ENCODE peak calls at places on chromosomes 12 and 14, in eight cellular contexts. One of them, this sample, is unnamed.

GRCh38 chr12:114904254-114905003 is 220.5 kb upstream of the TBX3 start:
- DNase-seq in stimulated activated naive B cell treated with anti-CD40 and anti-IgM and Interleukin-4, amounts not matched to agents 10 μg/mL and 1 μg/mL and 100 μg/mL, for 72 hours: no peak
- DNase-seq in activated naive CD8-positive, alpha-beta T cell treated with anti-CD3 and anti-CD28 coated beads for 36 hours: no peak
- DNase-seq in colonic mucosa: no peak
- DNase-seq in GM03348: no peak
- DNase-seq in cardiac muscle cell: no peak
- DNase-seq in B cell: no peak
- DNase-seq in prostate gland: no peak
- DNase-seq in this sample: no peak

GRCh38 chr14:93868165-93868564 is 59.0 kb upstream of the FAM181A start:
- DNase-seq in GM03348: no peak
- DNase-seq in cardiac muscle cell: no peak
- DNase-seq in stimulated activated naive B cell treated with anti-CD40 and anti-IgM and Interleukin-4, amounts not matched to agents 10 μg/mL and 1 μg/mL and 100 μg/mL, for 72 hours: no peak
- DNase-seq in colonic mucosa: no peak
- DNase-seq in activated naive CD8-positive, alpha-beta T cell treated with anti-CD3 and anti-CD28 coated beads for 36 hours: no peak
- DNase-seq in prostate gland: no peak
- DNase-seq in B cell: no peak
- DNase-seq in this sample: no peak

GRCh38 chr12:129520736-129521135 is 383.1 kb downstream of the TMEM132D start:
- DNase-seq in prostate gland: no peak
- DNase-seq in B cell: no peak
- DNase-seq in colonic mucosa: no peak
- DNase-seq in stimulated activated naive B cell treated with anti-CD40 and anti-IgM and Interleukin-4, amounts not matched to agents 10 μg/mL and 1 μg/mL and 100 μg/mL, for 72 hours: no peak
- DNase-seq in activated naive CD8-positive, alpha-beta T cell treated with anti-CD3 and anti-CD28 coated beads for 36 hours: no peak
- DNase-seq in cardiac muscle cell: no peak
- DNase-seq in GM03348: no peak
- DNase-seq in this sample: no peak

GRCh38 chr14:31927348-31927826 is 149.7 kb upstream of the ARHGAP5 start:
- DNase-seq in colonic mucosa: no peak
- DNase-seq in activated naive CD8-positive, alpha-beta T cell treated with anti-CD3 and anti-CD28 coated beads for 36 hours: no peak
- DNase-seq in cardiac muscle cell: peak
- DNase-seq in GM03348: peak
- DNase-seq in B cell: no peak
- DNase-seq in stimulated activated naive B cell treated with anti-CD40 and anti-IgM and Interleukin-4, amounts not matched to agents 10 μg/mL and 1 μg/mL and 100 μg/mL, for 72 hours: no peak
- DNase-seq in prostate gland: no peak
- DNase-seq in this sample: no peak

GRCh38 chr12:9052610-9053009 is 63.1 kb downstream of the A2M start:
- DNase-seq in B cell: no peak
- DNase-seq in GM03348: no peak
- DNase-seq in activated naive CD8-positive, alpha-beta T cell treated with anti-CD3 and anti-CD28 coated beads for 36 hours: no peak
- DNase-seq in stimulated activated naive B cell treated with anti-CD40 and anti-IgM and Interleukin-4, amounts not matched to agents 10 μg/mL and 1 μg/mL and 100 μg/mL, for 72 hours: no peak
- DNase-seq in colonic mucosa: no peak
- DNase-seq in cardiac muscle cell: no peak
- DNase-seq in prostate gland: no peak
- DNase-seq in this sample: no peak

GRCh38 chr12:107231269-107231668 is 137.9 kb upstream of the CRY1 start:
- DNase-seq in cardiac muscle cell: no peak
- DNase-seq in B cell: no peak
- DNase-seq in GM03348: no peak
- DNase-seq in colonic mucosa: no peak
- DNase-seq in prostate gland: no peak
- DNase-seq in activated naive CD8-positive, alpha-beta T cell treated with anti-CD3 and anti-CD28 coated beads for 36 hours: no peak
- DNase-seq in stimulated activated naive B cell treated with anti-CD40 and anti-IgM and Interleukin-4, amounts not matched to agents 10 μg/mL and 1 μg/mL and 100 μg/mL, for 72 hours: no peak
- DNase-seq in this sample: no peak

GRCh38 chr12:125131958-125132357 is 66.7 kb downstream of the AACS start:
- DNase-seq in B cell: no peak
- DNase-seq in activated naive CD8-positive, alpha-beta T cell treated with anti-CD3 and anti-CD28 coated beads for 36 hours: no peak
- DNase-seq in prostate gland: no peak
- DNase-seq in colonic mucosa: no peak
- DNase-seq in stimulated activated naive B cell treated with anti-CD40 and anti-IgM and Interleukin-4, amounts not matched to agents 10 μg/mL and 1 μg/mL and 100 μg/mL, for 72 hours: no peak
- DNase-seq in cardiac muscle cell: no peak
- DNase-seq in GM03348: no peak
- DNase-seq in this sample: no peak

GRCh38 chr12:108099778-108100177 is 29.3 kb upstream of the WSCD2 start:
- DNase-seq in colonic mucosa: no peak
- DNase-seq in activated naive CD8-positive, alpha-beta T cell treated with anti-CD3 and anti-CD28 coated beads for 36 hours: no peak
- DNase-seq in prostate gland: no peak
- DNase-seq in GM03348: no peak
- DNase-seq in cardiac muscle cell: no peak
- DNase-seq in stimulated activated naive B cell treated with anti-CD40 and anti-IgM and Interleukin-4, amounts not matched to agents 10 μg/mL and 1 μg/mL and 100 μg/mL, for 72 hours: no peak
- DNase-seq in B cell: no peak
- DNase-seq in this sample: no peak

This sample was measured in mucosa of gallbladder.